ENCODE peak calls at places on chromosomes 2 and 18, in eight cellular contexts. X is activated naive CD4-positive, alpha-beta T cell; W is LNCaP clone FGC; G is tibial artery; L is activated CD4-positive, alpha-beta T cell treated with anti-CD3 and anti-CD28 coated beads, Interleukin-2, amount 50 U/mL, for 4 hours; P is cardiac muscle cell; J is islet precursor cell; I is T follicular helper cell. D is an unnamed sample.

GRCh38 chr2:210162466-210163124 is 8.6 kb downstream of the KANSL1L start:
- DNase-seq in X (no peak), W (no peak), G (no peak), L (no peak), P (no peak), J (no peak), I (no peak), D (no peak)

GRCh38 chr2:37599688-37600525 is 71.5 kb downstream of the CDC42EP3 start:
- DNase-seq in X (no peak), W (no peak), G (no peak), L (peak), P (no peak), J (no peak), I (peak), D (no peak)

GRCh38 chr2:143551946-143552655 is 422.9 kb downstream of the ARHGAP15 start:
- DNase-seq in X (no peak), W (no peak), G (no peak), L (no peak), P (no peak), J (peak), I (no peak), D (no peak)

GRCh38 chr2:100718065-100718570 is 101.8 kb upstream of the NPAS2 start:
- DNase-seq in X (no peak), W (no peak), G (no peak), L (no peak), P (no peak), J (no peak), I (no peak), D (no peak)

GRCh38 chr2:240879105-240879504 is 10.5 kb downstream of the AGXT start:
- DNase-seq in X (no peak), W (no peak), G (no peak), L (no peak), P (no peak), J (no peak), I (no peak), D (no peak)

GRCh38 chr2:177888581-177888980 is 184.0 kb downstream of the PDE11A start:
- DNase-seq in X (no peak), W (no peak), G (no peak), L (no peak), P (no peak), J (no peak), I (no peak), D (no peak)

GRCh38 chr2:137969418-137969765 is 5.1 kb downstream of the HNMT start:
- DNase-seq in X (no peak), W (peak), G (no peak), L (no peak), P (peak), J (no peak), I (no peak), D (peak)

GRCh38 chr2:109487237-109487869 is 126.4 kb downstream of the SEPTIN10 start:
- DNase-seq in X (no peak), W (no peak), G (no peak), L (no peak), P (peak), J (peak), I (no peak), D (no peak)

GRCh38 chr2:96118698-96119388 is 2.5 kb upstream of the ADRA2B start:
- DNase-seq in X (no peak), W (no peak), G (no peak), L (no peak), P (no peak), J (no peak), I (no peak), D (no peak)

GRCh38 chr2:64913357-64913869 is 75.8 kb upstream of the SLC1A4 start:
- DNase-seq in X (no peak), W (no peak), G (no peak), L (no peak), P (no peak), J (peak), I (peak), D (no peak)

GRCh38 chr2:120401275-120402069 is 55.5 kb downstream of the INHBB start:
- DNase-seq in X (no peak), W (no peak), G (peak), L (no peak), P (no peak), J (peak), I (no peak), D (no peak)

GRCh38 chr2:132439703-132440398 is 23.2 kb downstream of the GPR39 start:
- DNase-seq in X (no peak), W (no peak), G (no peak), L (no peak), P (no peak), J (no peak), I (no peak), D (no peak)

GRCh38 chr2:234273887-234274584 is 222.8 kb downstream of the ARL4C start:
- DNase-seq in X (no peak), W (no peak), G (no peak), L (no peak), P (no peak), J (no peak), I (no peak), D (no peak)

GRCh38 chr2:128372621-128373341 is 54.1 kb upstream of the HS6ST1 start:
- DNase-seq in X (no peak), W (no peak), G (peak), L (no peak), P (no peak), J (peak), I (no peak), D (no peak)

GRCh38 chr2:218180728-218181127 is 14.0 kb upstream of the CXCR1 start:
- DNase-seq in X (no peak), W (no peak), G (no peak), L (no peak), P (no peak), J (peak), I (no peak), D (no peak)

GRCh38 chr2:102070058-102070642 is 72.4 kb upstream of the IL1R1 start:
- DNase-seq in X (no peak), W (peak), G (peak), L (no peak), P (peak), J (no peak), I (no peak), D (no peak)

GRCh38 chr2:165044505-165045303 is 89.4 kb upstream of the SLC38A11 start:
- DNase-seq in X (no peak), W (no peak), G (no peak), L (no peak), P (no peak), J (peak), I (no peak), D (no peak)

GRCh38 chr2:217691516-217691915 is 311.3 kb downstream of the TNS1 start:
- DNase-seq in X (no peak), W (no peak), G (no peak), L (no peak), P (no peak), J (peak), I (no peak), D (no peak)

GRCh38 chr2:37985333-37985732 is 60.2 kb downstream of the RMDN2 start:
- DNase-seq in X (no peak), W (no peak), G (no peak), L (no peak), P (peak), J (no peak), I (no peak), D (no peak)

GRCh38 chr2:226079677-226080076 is 680.2 kb downstream of the NYAP2 start:
- DNase-seq in X (no peak), W (no peak), G (no peak), L (no peak), P (peak), J (no peak), I (no peak), D (no peak)

GRCh38 chr2:12070581-12070980 is 324.1 kb downstream of the LPIN1 start:
- DNase-seq in X (no peak), W (no peak), G (no peak), L (no peak), P (no peak), J (no peak), I (no peak), D (no peak)

GRCh38 chr2:56025469-56026193 is 102.0 kb upstream of the EFEMP1 start:
- DNase-seq in X (no peak), W (no peak), G (no peak), L (no peak), P (no peak), J (no peak), I (no peak), D (no peak)

GRCh38 chr2:112910219-112910618 is 746 bp upstream of the IL37 start:
- DNase-seq in X (no peak), W (no peak), G (no peak), L (no peak), P (no peak), J (no peak), I (no peak), D (no peak)

GRCh38 chr18:35528749-35529274 is 31.1 kb upstream of the INO80C start:
- DNase-seq in X (no peak), W (no peak), G (no peak), L (no peak), P (no peak), J (no peak), I (no peak), D (no peak)

GRCh38 chr2:128797937-128798336 is 479.3 kb upstream of the HS6ST1 start:
- DNase-seq in X (no peak), W (no peak), G (no peak), L (no peak), P (no peak), J (peak), I (no peak), D (no peak)

GRCh38 chr18:44180683-44181082 is 500.0 kb upstream of the SETBP1 start:
- DNase-seq in X (no peak), W (no peak), G (no peak), L (no peak), P (peak), J (no peak), I (no peak), D (no peak)